ENCODE peak calls at places on chromosome 13, in four cellular contexts. One of them, this sample, is unnamed.

GRCh38 chr13:112679381-112679780 is 10.5 kb upstream of the ATP11A start:
- DNase-seq in K562: no peak
- DNase-seq in GM12891: no peak
- DNase-seq in GM12878: no peak
- DNase-seq in this sample: no peak

GRCh38 chr13:42973581-42973980 is 18.5 kb downstream of the EPSTI1 start:
- DNase-seq in K562: no peak
- DNase-seq in GM12891: no peak
- DNase-seq in GM12878: no peak
- DNase-seq in this sample: no peak

GRCh38 chr13:87123987-87124784 is 547.0 kb upstream of the SLITRK5 start:
- DNase-seq in GM12878: no peak
- DNase-seq in GM12891: no peak
- DNase-seq in K562: peak
- DNase-seq in this sample: peak

GRCh38 chr13:74070513-74070912 is 63.7 kb downstream of the KLF12 start:
- DNase-seq in K562: no peak
- DNase-seq in GM12878: no peak
- DNase-seq in GM12891: no peak
- DNase-seq in this sample: no peak

GRCh38 chr13:98370806-98371553 is 193.9 kb upstream of the RNF113B start:
- DNase-seq in K562: no peak
- DNase-seq in GM12878: no peak
- DNase-seq in GM12891: no peak
- DNase-seq in this sample: no peak

GRCh38 chr13:60654405-60654804 is 257.4 kb downstream of the TDRD3 start:
- DNase-seq in GM12878: no peak
- DNase-seq in K562: peak
- DNase-seq in GM12891: no peak
- DNase-seq in this sample: peak

GRCh38 chr13:43433691-43434121 is 353.1 kb downstream of the ENOX1 start:
- DNase-seq in GM12891: no peak
- DNase-seq in K562: no peak
- DNase-seq in GM12878: no peak
- DNase-seq in this sample: no peak

GRCh38 chr13:73835138-73835721 is 299.0 kb downstream of the KLF12 start:
- DNase-seq in GM12878: peak
- DNase-seq in K562: peak
- DNase-seq in GM12891: no peak
- DNase-seq in this sample: no peak

GRCh38 chr13:48875071-48875470 is 100.6 kb upstream of the FNDC3A start:
- DNase-seq in K562: no peak
- DNase-seq in GM12891: no peak
- DNase-seq in GM12878: no peak
- DNase-seq in this sample: no peak

GRCh38 chr13:113815151-113816058 is 48.5 kb downstream of the GAS6 start:
- DNase-seq in GM12891: no peak
- DNase-seq in K562: peak
- DNase-seq in GM12878: peak
- DNase-seq in this sample: peak

GRCh38 chr13:75785130-75785529 is 149.0 kb downstream of the LMO7 start:
- DNase-seq in GM12891: no peak
- DNase-seq in K562: no peak
- DNase-seq in GM12878: no peak
- DNase-seq in this sample: no peak

GRCh38 chr13:98782654-98783053 is 30.2 kb upstream of the SLC15A1 start:
- DNase-seq in GM12878: no peak
- DNase-seq in GM12891: no peak
- DNase-seq in K562: no peak
- DNase-seq in this sample: no peak

GRCh38 chr13:113187263-113187669 is 21.2 kb downstream of the PCID2 start:
- DNase-seq in K562: peak
- DNase-seq in GM12878: no peak
- DNase-seq in GM12891: no peak
- DNase-seq in this sample: no peak

GRCh38 chr13:82447452-82448030 is 1434.7 kb downstream of the SLITRK1 start:
- DNase-seq in GM12891: no peak
- DNase-seq in GM12878: no peak
- DNase-seq in K562: no peak
- DNase-seq in this sample: no peak
- TF ChIP-seq POLR2AphosphoS5 in GM12891: no peak
- TF ChIP-seq POLR2AphosphoS5 in GM12878: no peak
- TF ChIP-seq POLR2AphosphoS5 in K562: no peak
- TF ChIP-seq POLR2AphosphoS5 in this sample: no peak

DNA sequence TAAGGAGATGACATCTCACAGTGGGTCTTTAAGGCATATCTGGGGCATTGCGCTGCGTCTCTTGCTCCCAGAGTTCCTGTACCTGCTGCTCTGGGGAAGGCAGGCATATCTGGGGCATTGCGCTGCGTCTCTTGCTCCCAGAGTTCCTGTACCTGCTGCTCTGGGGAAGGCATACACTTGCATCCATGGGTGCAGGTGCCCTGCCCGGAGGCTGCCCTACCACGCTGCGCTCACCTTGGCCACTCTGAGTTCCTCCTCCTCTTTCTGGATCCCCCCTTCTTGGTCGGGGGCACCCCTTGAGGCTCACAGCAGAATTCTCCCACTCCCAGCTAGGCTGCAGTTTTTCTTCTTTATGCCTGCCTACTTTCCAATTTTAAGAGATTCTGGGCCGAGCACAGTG is 60.9 kb upstream of the TMTC4 start:
- DNase-seq in K562: no peak
- DNase-seq in GM12891: no peak
- DNase-seq in GM12878: no peak
- DNase-seq in this sample: no peak
- TF ChIP-seq SPI1 in K562: no peak
- TF ChIP-seq SPI1 in GM12891: no peak
- TF ChIP-seq SPI1 in GM12878: no peak
- TF ChIP-seq SPI1 in this sample: no peak

DNA sequence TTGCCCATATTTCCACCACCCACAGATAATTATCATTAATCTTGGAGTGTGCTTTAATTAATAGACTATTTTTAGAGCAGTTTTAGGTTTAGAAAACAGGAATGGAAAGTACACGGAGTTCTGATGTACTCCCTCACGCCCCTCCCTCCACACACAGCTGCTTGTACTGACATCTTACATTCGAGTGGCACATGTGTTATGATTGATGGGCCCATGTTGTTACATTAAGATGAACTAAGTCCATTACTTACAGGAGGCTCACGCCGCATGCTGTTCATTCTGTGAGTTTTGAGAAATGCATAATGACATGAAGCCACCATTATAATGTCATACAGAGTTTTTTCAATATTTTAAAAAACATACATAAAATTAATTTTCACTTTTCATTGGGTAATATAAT is 1.2 kb upstream of the SPATA13 start:
- DNase-seq in GM12891: no peak
- DNase-seq in K562: no peak
- DNase-seq in GM12878: no peak
- DNase-seq in this sample: no peak
- TF ChIP-seq POLR2AphosphoS5 in GM12891: no peak
- TF ChIP-seq POLR2AphosphoS5 in K562: no peak
- TF ChIP-seq POLR2AphosphoS5 in GM12878: no peak
- TF ChIP-seq POLR2AphosphoS5 in this sample: no peak

GRCh38 chr13:30373727-30374126 is 48.6 kb upstream of the UBE2L5 start:
- DNase-seq in K562: peak
- DNase-seq in GM12878: peak
- DNase-seq in GM12891: no peak
- DNase-seq in this sample: no peak

GRCh38 chr13:30381049-30381448 is 41.2 kb upstream of the UBE2L5 start:
- DNase-seq in GM12891: no peak
- DNase-seq in K562: no peak
- DNase-seq in GM12878: no peak
- DNase-seq in this sample: no peak

GRCh38 chr13:30377312-30377685 is 45.0 kb upstream of the UBE2L5 start:
- DNase-seq in GM12891: no peak
- DNase-seq in GM12878: no peak
- DNase-seq in K562: no peak
- DNase-seq in this sample: no peak

GRCh38 chr13:30375436-30375835 is 46.9 kb upstream of the UBE2L5 start:
- DNase-seq in K562: no peak
- DNase-seq in GM12878: no peak
- DNase-seq in GM12891: no peak
- DNase-seq in this sample: no peak

GRCh38 chr13:30376426-30377311 is 45.6 kb upstream of the UBE2L5 start:
- DNase-seq in K562: no peak
- DNase-seq in GM12878: peak
- DNase-seq in GM12891: peak
- DNase-seq in this sample: peak
- TF ChIP-seq SPI1 in K562: no peak
- TF ChIP-seq SPI1 in GM12878: no peak
- TF ChIP-seq SPI1 in GM12891: no peak
- TF ChIP-seq SPI1 in this sample: no peak

GRCh38 chr13:95100525-95101121 is 200.6 kb downstream of the ABCC4 start:
- DNase-seq in GM12878: peak
- DNase-seq in K562: no peak
- DNase-seq in GM12891: no peak
- DNase-seq in this sample: no peak

GRCh38 chr13:95098916-95099315 is 202.3 kb downstream of the ABCC4 start:
- DNase-seq in K562: no peak
- DNase-seq in GM12891: no peak
- DNase-seq in GM12878: no peak
- DNase-seq in this sample: no peak

GRCh38 chr13:95099541-95099940 is 201.7 kb downstream of the ABCC4 start:
- DNase-seq in K562: no peak
- DNase-seq in GM12878: no peak
- DNase-seq in GM12891: no peak
- DNase-seq in this sample: no peak
- TF ChIP-seq POLR2AphosphoS5 in K562: no peak
- TF ChIP-seq POLR2AphosphoS5 in GM12878: no peak
- TF ChIP-seq POLR2AphosphoS5 in GM12891: no peak
- TF ChIP-seq POLR2AphosphoS5 in this sample: no peak

DNA sequence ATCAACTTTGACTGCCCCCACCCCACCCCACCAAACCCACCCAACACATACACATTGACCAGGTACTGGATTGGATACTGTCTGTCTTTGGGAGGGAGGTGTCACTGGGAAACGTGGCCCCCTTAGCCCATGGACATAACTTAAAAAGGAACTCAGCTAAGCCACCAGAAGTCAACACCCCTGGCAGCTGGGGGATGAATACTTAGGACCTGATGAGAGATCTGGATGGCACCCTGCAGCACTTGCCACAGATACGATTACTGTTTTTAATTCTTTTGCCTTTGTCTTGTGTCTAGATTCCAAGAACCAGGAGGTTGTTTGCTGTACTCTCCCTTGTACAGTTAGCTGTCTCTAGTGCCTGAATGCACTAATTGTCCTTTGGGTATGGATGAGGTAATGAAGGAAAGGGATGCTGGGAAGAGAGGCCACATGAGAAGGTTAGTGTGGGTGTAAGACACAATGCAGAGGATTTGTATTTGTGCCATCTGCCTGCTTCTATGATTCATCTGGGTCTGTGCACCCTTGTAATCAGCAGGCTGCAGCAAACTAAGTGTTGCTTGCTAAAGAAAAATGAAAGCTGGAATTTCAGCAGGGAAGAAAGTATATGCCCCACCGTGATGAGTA is 385.8 kb downstream of the KCNRG start:
- DNase-seq in GM12891: no peak
- DNase-seq in K562: no peak
- DNase-seq in GM12878: no peak
- DNase-seq in this sample: no peak
- TF ChIP-seq SPI1 in GM12891: no peak
- TF ChIP-seq SPI1 in K562: no peak
- TF ChIP-seq SPI1 in GM12878: no peak
- TF ChIP-seq SPI1 in this sample: no peak

GRCh38 chr13:50025446-50025845 is 10.2 kb downstream of the KCNRG start:
- DNase-seq in K562: no peak
- DNase-seq in GM12878: no peak
- DNase-seq in GM12891: no peak
- DNase-seq in this sample: no peak
- TF ChIP-seq POLR2AphosphoS5 in K562: no peak
- TF ChIP-seq POLR2AphosphoS5 in GM12878: no peak
- TF ChIP-seq POLR2AphosphoS5 in GM12891: no peak
- TF ChIP-seq POLR2AphosphoS5 in this sample: no peak

DNA sequence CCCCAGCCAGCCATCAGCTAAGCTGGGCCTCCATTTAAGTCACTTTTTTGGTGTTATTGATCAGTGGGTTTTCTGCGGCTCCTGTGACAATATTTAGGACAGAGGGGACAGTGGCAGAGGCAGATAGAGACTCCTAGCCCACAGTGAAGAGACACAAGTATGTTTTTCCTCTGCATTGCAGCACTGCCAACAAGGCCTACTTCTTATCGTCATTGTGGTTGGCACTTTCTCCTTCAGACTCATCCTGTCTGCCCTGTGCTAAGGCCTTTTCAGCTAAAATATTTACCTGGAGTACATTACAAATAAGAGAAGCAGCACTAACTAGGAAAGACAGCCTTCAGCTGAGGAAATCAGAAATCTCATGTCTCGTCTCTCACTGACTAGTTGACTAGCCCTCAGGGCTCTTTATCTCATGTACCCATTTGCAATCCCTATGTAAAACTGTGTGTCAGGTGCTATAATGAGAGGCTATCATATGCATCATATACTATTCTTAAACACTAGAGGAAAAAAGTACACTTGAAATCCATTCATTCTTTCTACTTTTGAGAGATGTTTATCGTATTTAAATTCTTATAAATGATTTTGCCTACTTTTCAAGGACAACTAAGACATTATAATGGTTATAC is 62.2 kb downstream of the ZAR1L start:
- DNase-seq in GM12891: no peak
- DNase-seq in GM12878: no peak
- DNase-seq in K562: no peak
- DNase-seq in this sample: no peak
- TF ChIP-seq SPI1 in GM12891: no peak
- TF ChIP-seq SPI1 in GM12878: no peak
- TF ChIP-seq SPI1 in K562: no peak
- TF ChIP-seq SPI1 in this sample: no peak